ENCODE peak calls at places on chromosomes 2 and 18, in four cellular contexts. P, I, N and U are unnamed samples.

GRCh38 chr2:10033251-10034006 is 9.9 kb upstream of the KLF11 start:
- DNase-seq in N (no peak), P (no peak), I (no peak), U (no peak)

GRCh38 chr2:9206991-9207640 is 504 bp downstream of the ASAP2 start:
- DNase-seq in I (peak), P (no peak), N (peak), U (peak)

GRCh38 chr18:36762074-36762473 is 66.7 kb downstream of the TPGS2 start:
- DNase-seq in I (no peak), P (no peak), N (no peak), U (no peak)

GRCh38 chr2:170144758-170145157 is 33.2 kb upstream of the MYO3B start:
- DNase-seq in P (no peak), I (no peak), N (no peak), U (no peak)

GRCh38 chr2:195898505-195898904 is 170.1 kb downstream of the DNAH7 start:
- DNase-seq in I (peak), P (peak), N (no peak), U (no peak)

GRCh38 chr2:56286936-56287335 is 103.1 kb downstream of the CCDC85A start:
- DNase-seq in N (no peak), I (no peak), P (no peak), U (no peak)

GRCh38 chr2:99677814-99678213 is 188.0 kb upstream of the REV1 start:
- DNase-seq in I (no peak), N (no peak), P (no peak), U (no peak)

GRCh38 chr2:73268831-73269685 is 15.2 kb downstream of the FBXO41 start:
- DNase-seq in I (no peak), N (peak), P (no peak), U (peak)

GRCh38 chr2:57333221-57333620 is 713.4 kb upstream of the VRK2 start:
- DNase-seq in N (no peak), P (no peak), I (no peak), U (no peak)

DNA sequence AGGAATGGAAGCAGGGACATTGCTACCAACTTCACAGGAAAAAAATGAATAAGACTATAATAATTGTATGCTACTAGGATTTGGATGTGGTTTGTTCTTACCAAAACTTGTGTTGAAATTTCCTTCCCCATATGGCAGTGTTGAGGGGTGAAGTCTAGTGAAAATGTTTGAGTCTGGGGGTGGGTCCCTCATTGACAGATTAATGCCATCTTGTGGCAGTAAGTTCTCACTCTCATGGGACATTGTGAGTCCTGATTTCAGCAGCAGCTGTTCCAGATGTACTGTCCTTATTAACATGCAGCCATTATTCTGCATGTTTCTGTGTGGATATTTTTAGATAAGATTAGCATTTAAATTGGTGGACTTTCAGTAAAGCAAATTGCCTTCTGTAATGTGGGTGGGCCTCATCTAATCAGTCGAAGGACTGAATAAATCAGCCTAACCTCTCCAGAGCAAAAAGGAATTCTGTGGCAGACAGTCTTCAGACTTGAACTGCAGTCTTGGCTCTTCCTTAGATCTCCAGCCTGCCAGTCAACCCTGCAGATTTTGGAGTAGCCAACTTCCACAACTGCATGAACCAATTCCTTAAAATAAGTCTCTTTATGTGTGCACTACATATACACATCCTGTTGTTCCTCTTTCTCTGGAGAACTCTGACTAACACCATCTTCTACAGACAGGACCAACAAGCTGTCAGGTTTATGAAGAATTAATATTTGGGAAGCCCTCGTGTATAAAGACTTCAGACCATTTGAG is 138.6 kb upstream of the ZNF516 start:
- DNase-seq in I (peak), P (no peak), N (no peak), U (no peak)
- TF ChIP-seq CTCF in I (peak), P (no peak), N (no peak), U (no peak)

GRCh38 chr2:112340868-112341267 is 65.5 kb downstream of the ZC3H6 start:
- DNase-seq in I (no peak), N (no peak), P (no peak), U (no peak)

GRCh38 chr2:112343827-112344585 is 68.6 kb downstream of the ZC3H6 start:
- DNase-seq in I (no peak), N (no peak), P (no peak), U (peak)

GRCh38 chr2:112345030-112346027 is 69.9 kb downstream of the ZC3H6 start:
- DNase-seq in I (no peak), N (peak), P (no peak), U (no peak)

GRCh38 chr2:112340416-112340815 is 65.0 kb downstream of the ZC3H6 start:
- DNase-seq in N (no peak), P (no peak), I (no peak), U (no peak)

DNA sequence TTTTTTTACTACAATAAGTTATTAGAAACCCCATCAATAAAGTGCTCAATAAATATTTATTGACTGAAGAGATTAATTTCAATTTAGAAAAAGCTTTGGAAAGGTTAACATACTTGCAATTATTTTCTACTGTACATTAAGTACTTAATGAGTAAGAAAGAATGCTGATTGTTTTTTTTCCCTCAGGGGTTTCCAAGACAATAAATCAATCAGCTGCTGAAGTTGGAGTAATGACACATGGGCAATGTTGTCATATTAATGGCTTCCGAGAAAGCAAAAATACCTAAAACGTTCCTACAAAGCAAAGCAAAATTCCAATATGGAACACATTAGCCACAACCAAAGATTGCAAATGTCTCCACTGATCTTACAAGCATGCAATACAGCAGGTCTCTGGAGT is 66.7 kb downstream of the ZC3H6 start:
- DNase-seq in I (no peak), P (no peak), N (no peak), U (no peak)
- TF ChIP-seq CTCF in I (no peak), P (no peak), N (no peak), U (no peak)

DNA sequence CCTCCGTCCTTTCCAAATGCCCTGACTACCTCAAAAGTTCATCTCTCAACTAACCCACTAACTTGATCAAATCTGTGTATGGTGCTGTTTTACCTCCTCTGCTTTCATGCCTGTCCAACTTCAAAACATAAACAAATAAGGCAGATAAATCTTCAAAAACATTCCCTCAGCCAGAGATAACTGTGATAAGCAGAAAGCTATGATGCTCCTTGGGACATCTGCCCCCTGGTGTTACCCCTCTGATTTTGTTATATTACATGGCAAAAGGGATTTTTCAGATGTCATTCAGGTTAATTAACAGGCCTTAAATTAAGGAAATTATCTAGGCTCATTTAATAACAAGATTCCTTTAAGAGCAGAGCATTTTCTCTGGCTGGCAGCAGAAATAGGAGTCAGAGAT is 810.8 kb upstream of the CHAC2 start:
- DNase-seq in N (no peak), I (no peak), P (no peak), U (no peak)
- TF ChIP-seq CTCF in N (no peak), I (no peak), P (no peak), U (no peak)

GRCh38 chr2:27492557-27492956 is 2.4 kb downstream of the FNDC4 start:
- DNase-seq in P (no peak), N (no peak), I (no peak), U (no peak)

GRCh38 chr2:27493948-27494283 is 1.1 kb downstream of the FNDC4 start:
- DNase-seq in I (no peak), P (no peak), N (peak), U (no peak)

GRCh38 chr2:27494944-27495554 is at the start of gene FNDC4:
- DNase-seq in N (peak), P (no peak), I (peak), U (no peak)

GRCh38 chr2:27495840-27496356 is 741 bp upstream of the GCKR start:
- DNase-seq in P (no peak), I (no peak), N (no peak), U (no peak)

DNA sequence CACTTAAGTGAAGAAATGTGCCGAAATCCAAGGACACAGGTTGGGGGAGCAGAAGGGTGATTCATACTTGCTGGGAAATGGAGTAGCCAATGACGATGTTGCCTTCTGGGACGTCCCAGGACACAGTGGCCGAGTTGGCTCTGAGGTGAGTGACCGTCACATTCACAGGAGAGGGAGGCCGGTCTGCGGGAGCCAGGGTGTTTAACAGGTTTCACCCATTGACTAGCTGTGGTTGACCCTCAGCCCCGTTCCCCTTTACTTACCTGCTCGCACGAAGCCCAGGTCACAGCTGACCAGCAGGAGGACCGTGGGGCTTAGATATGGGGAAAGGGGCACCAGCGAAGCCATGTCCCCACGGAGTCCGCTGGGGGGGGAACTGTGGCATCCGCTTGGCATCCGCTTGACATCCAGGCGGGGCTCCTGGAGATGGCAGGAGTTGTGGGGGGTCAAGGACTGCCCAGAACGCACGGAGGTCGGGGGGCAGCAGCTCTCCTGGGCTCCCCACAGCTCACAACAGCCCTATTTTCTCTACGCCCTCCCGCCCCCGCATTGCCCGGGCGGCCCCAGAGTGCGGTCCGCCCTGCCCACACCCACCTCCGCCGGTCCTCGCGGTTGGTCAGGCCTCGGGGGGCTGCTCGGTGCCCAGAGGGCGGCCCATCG is 586 bp downstream of the FNDC4 start:
- DNase-seq in N (no peak), P (no peak), I (no peak), U (no peak)
- TF ChIP-seq CTCF in N (no peak), P (peak), I (no peak), U (no peak)

GRCh38 chr2:205041472-205042130 is 496.3 kb downstream of the PARD3B start:
- DNase-seq in I (no peak), N (no peak), P (no peak), U (no peak)

GRCh38 chr2:205043285-205043684 is 498.0 kb downstream of the PARD3B start:
- DNase-seq in I (no peak), N (no peak), P (no peak), U (no peak)

GRCh38 chr2:205051417-205051816 is 506.1 kb downstream of the PARD3B start:
- DNase-seq in I (no peak), P (no peak), N (no peak), U (no peak)

GRCh38 chr2:205052781-205053180 is 507.5 kb downstream of the PARD3B start:
- DNase-seq in I (no peak), P (no peak), N (no peak), U (no peak)

GRCh38 chr2:205047273-205047839 is 502.1 kb downstream of the PARD3B start:
- DNase-seq in P (no peak), I (peak), N (no peak), U (no peak)
- TF ChIP-seq CTCF in P (no peak), I (no peak), N (no peak), U (no peak)

GRCh38 chr2:128982001-128982400 is 663.3 kb upstream of the HS6ST1 start:
- DNase-seq in P (no peak), N (no peak), I (no peak), U (no peak)

GRCh38 chr2:128982670-128983069 is 664.0 kb upstream of the HS6ST1 start:
- DNase-seq in I (no peak), P (no peak), N (no peak), U (no peak)

GRCh38 chr2:128986026-128986720 is 667.5 kb upstream of the HS6ST1 start:
- DNase-seq in N (no peak), I (peak), P (no peak), U (no peak)

GRCh38 chr2:128984855-128985254 is 666.2 kb upstream of the HS6ST1 start:
- DNase-seq in N (no peak), I (no peak), P (no peak), U (no peak)

GRCh38 chr2:128984066-128984465 is 665.4 kb upstream of the HS6ST1 start:
- DNase-seq in P (no peak), I (no peak), N (no peak), U (no peak)
- TF ChIP-seq CTCF in P (no peak), I (no peak), N (no peak), U (no peak)

GRCh38 chr2:3738454-3738853 is 35.1 kb downstream of the DCDC2C start:
- DNase-seq in N (no peak), I (peak), P (no peak), U (peak)
- TF ChIP-seq CTCF in N (no peak), I (peak), P (no peak), U (peak)

DNA sequence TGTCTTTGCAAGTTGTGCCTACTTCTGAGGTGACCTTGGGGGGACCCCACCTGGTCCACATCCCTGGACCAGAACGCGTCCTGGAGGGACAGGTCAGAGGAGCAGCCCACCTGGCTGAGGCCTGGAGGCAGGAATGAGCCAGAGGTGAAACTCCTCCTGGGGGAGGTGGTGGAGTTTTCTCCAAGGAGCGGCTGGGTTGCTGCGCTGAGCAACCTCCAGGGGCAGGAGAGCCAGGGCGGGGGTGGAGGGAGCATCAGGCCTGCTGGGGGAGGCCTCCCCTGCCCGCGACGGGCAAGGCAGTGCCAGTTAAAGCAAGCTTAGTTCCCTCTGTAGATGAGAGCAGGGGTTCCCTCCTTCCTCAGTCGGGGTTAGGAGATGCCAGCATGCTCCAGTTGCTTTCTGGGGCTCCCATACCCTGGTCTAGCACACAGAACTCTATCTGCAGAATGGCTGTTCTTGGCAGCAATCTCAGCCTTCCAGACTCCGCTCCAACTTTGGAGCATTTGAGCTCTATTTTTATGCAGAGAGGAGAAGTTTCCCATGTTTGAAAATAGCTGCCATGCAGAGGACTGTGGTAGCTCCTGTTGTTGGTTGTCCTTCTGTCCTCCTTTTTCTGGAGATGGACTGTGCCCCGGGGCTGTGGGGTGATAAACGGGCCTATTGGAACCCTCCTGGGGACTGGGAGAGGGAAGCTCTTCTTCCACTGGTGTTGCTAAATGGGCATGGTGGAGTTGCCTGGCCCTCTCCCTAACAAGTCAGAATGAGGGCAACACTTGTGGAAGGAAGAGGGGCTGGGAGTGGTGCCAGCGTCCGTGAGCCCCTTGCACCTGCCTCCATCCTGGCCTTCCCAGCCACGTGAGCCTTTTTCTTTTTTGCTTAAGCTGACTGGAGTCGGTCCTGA is 39.1 kb downstream of the B3GNT2 start:
- DNase-seq in N (peak), P (no peak), I (no peak), U (no peak)
- TF ChIP-seq CTCF in N (no peak), P (no peak), I (no peak), U (no peak)